ENCODE peak calls at places on chromosomes 1 and 21, in six cellular contexts. Z is uterus, M is Peyer's patch, E is dorsolateral prefrontal cortex, A is tibial artery, D is progenitor cell of endocrine pancreas. B is an unnamed sample.

GRCh38 chr1:29243023-29243862 is 6.9 kb downstream of the PTPRU start:
- DNase-seq in Z (no peak), M (no peak), E (no peak), A (no peak), D (no peak), B (no peak)

GRCh38 chr1:61368876-61369275 is 286.5 kb downstream of the NFIA start:
- DNase-seq in Z (no peak), M (no peak), E (no peak), A (no peak), D (no peak), B (no peak)

GRCh38 chr1:154623358-154623757 is 15.4 kb upstream of the ADAR start:
- DNase-seq in Z (no peak), M (no peak), E (no peak), A (no peak), D (no peak), B (no peak)

GRCh38 chr1:62210960-62211359 is 16.3 kb downstream of the L1TD1 start:
- DNase-seq in Z (no peak), M (no peak), E (no peak), A (no peak), D (no peak), B (no peak)

GRCh38 chr1:55955237-55955636 is 624.1 kb downstream of the PLPP3 start:
- DNase-seq in Z (no peak), M (no peak), E (no peak), A (no peak), D (no peak), B (no peak)

GRCh38 chr1:113758631-113759340 is 500 bp downstream of the PHTF1 start:
- DNase-seq in Z (peak), M (peak), E (peak), A (peak), D (peak), B (peak)

GRCh38 chr1:201590474-201590873 is 51.5 kb downstream of the NAV1 start:
- DNase-seq in Z (no peak), M (no peak), E (no peak), A (peak), D (no peak), B (no peak)

GRCh38 chr1:208781391-208782035 is 537.3 kb upstream of the PLXNA2 start:
- DNase-seq in Z (no peak), M (no peak), E (no peak), A (no peak), D (no peak), B (no peak)

GRCh38 chr1:114660250-114660649 is 9.6 kb downstream of the DENND2C start:
- DNase-seq in Z (no peak), M (no peak), E (no peak), A (no peak), D (no peak), B (no peak)

DNA sequence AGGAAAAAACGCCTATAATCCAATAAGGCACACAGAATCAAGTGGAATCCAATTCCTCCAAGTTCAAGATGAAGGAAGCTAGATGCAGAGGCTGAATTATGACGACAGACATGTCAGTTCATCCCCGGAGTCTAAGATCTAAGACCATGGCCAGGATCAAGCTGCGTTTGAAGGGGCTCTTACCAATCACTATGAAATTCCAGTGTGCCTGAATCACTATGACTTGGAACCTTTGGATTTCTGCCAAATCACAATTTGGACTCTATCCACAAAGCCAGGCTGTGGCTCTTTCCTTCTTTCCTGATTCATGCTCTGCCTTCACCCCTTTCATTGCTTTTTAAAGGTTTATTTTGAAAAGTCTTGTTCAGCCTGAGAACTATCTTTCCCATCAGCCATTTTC is 17.1 kb downstream of the OLIG2 start:
- DNase-seq in Z (no peak), M (no peak), E (no peak), A (no peak), D (no peak), B (peak)
- TF ChIP-seq CTCF in Z (no peak), M (no peak), E (no peak), A (no peak), D (no peak), B (no peak)

GRCh38 chr1:17574502-17574901 is 35.0 kb downstream of the ARHGEF10L start:
- DNase-seq in Z (no peak), M (no peak), E (no peak), A (no peak), D (no peak), B (no peak)
- TF ChIP-seq CTCF in Z (no peak), M (peak), E (no peak), A (peak), D (peak), B (no peak)

DNA sequence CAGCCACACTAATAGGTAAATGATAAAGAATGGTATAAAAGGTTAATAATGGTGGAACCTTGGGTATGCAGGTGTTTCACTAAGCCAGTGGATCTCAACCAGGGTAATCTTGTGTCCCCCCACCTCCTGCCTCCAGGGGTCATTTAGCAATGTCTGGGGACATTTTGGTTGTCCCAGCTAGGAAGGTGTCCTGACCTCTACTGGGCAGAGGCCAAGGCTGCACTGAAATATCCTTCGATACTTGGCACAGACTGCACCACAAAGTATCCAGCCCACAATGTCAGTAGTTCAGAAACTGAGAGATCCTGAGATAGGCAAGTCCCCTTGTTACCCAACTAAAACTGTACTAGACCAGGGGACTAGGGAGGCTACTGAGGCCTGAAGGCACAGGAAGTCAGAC is 113.6 kb upstream of the TIAM1 start:
- DNase-seq in Z (no peak), M (no peak), E (no peak), A (no peak), D (no peak), B (no peak)
- TF ChIP-seq CTCF in Z (no peak), M (no peak), E (no peak), A (no peak), D (peak), B (no peak)

GRCh38 chr1:100037665-100038400 is 68.0 kb downstream of the SLC35A3 start:
- DNase-seq in Z (peak), M (peak), E (peak), A (peak), D (peak), B (peak)

GRCh38 chr1:100038401-100039306 is 68.9 kb downstream of the SLC35A3 start:
- DNase-seq in Z (peak), M (peak), E (peak), A (peak), D (peak), B (peak)

GRCh38 chr1:100035214-100035613 is 65.4 kb downstream of the SLC35A3 start:
- DNase-seq in Z (no peak), M (no peak), E (no peak), A (no peak), D (no peak), B (no peak)

GRCh38 chr1:100036718-100037664 is 67.2 kb downstream of the SLC35A3 start:
- DNase-seq in Z (no peak), M (no peak), E (no peak), A (no peak), D (no peak), B (no peak)

DNA sequence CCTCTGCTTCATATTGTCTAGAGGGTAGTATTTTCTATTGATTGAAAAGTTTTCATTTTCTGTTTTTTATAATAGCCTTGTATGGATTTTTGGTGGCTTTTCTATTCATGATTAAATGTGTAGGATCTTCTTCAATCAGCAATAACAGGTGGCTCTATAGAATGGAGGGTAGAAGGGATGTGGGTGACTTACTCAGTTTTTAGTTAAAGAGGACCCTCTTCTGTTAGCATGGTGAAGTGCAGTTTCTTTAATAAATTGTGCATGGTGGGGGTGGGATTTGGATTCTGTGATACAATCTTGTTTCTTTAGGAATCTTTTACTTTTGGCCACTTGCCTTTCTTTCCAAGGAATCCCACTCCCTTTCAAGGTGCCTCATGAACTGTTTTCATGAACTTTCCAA is 64.7 kb downstream of the SLC35A3 start:
- DNase-seq in Z (no peak), M (no peak), E (no peak), A (no peak), D (no peak), B (no peak)
- TF ChIP-seq CTCF in Z (no peak), M (peak), E (peak), A (no peak), D (peak), B (no peak)

GRCh38 chr1:226253933-226254332 is 30.5 kb downstream of the MIXL1 start:
- DNase-seq in Z (no peak), M (no peak), E (no peak), A (no peak), D (no peak), B (no peak)
- TF ChIP-seq CTCF in Z (no peak), M (no peak), E (no peak), A (no peak), D (no peak), B (no peak)

GRCh38 chr1:212557739-212558664 is 50.6 kb upstream of the ATF3 start:
- DNase-seq in Z (peak), M (peak), E (no peak), A (peak), D (no peak), B (peak)
- TF ChIP-seq CTCF in Z (no peak), M (no peak), E (no peak), A (no peak), D (no peak), B (no peak)

B was measured in Calu3.